ENCODE peak calls at places on chromosomes 5 and 9, in five cellular contexts. J is RKO, Y is OCI-M1, M is NCI-H187 treated with DMSO at 0.1 percent for 48 hours, D is mucosa of descending colon. X is an unnamed sample.

GRCh38 chr5:122967625-122968024 is 68.9 kb downstream of the PPIC start:
- DNase-seq in Y (no peak), D (no peak), J (no peak), M (no peak), X (no peak)

GRCh38 chr9:113654605-113655193 is 191.2 kb downstream of the RGS3 start:
- DNase-seq in M (no peak), D (no peak), Y (no peak), J (no peak), X (peak)

GRCh38 chr5:172407241-172407691 is 47.1 kb downstream of the SH3PXD2B start:
- DNase-seq in Y (no peak), D (no peak), J (no peak), M (no peak), X (no peak)

GRCh38 chr5:58800410-58800809 is 217.5 kb downstream of the RAB3C start:
- DNase-seq in M (no peak), D (no peak), Y (no peak), J (no peak), X (no peak)

GRCh38 chr5:59182722-59183121 is 599.8 kb downstream of the RAB3C start:
- DNase-seq in Y (no peak), J (no peak), D (no peak), M (no peak), X (no peak)

GRCh38 chr5:9376363-9377117 is 169.3 kb downstream of the SEMA5A start:
- DNase-seq in J (no peak), Y (no peak), D (no peak), M (no peak), X (no peak)

GRCh38 chr9:82423700-82424099 is 435.1 kb downstream of the SPATA31D1 start:
- DNase-seq in D (peak), J (no peak), M (no peak), Y (no peak), X (no peak)

GRCh38 chr9:89668216-89668867 is 63.5 kb downstream of the GADD45G start:
- DNase-seq in J (no peak), D (no peak), Y (no peak), M (peak), X (no peak)

GRCh38 chr5:103041071-103041676 is 78.8 kb downstream of the GIN1 start:
- DNase-seq in J (peak), Y (peak), D (no peak), M (no peak), X (no peak)

GRCh38 chr9:84331119-84331791 is 9.3 kb downstream of the SLC28A3 start:
- DNase-seq in J (no peak), D (no peak), M (no peak), Y (no peak), X (no peak)

GRCh38 chr5:139845846-139846681 is 50.5 kb downstream of the PSD2 start:
- DNase-seq in Y (no peak), D (no peak), J (no peak), M (no peak), X (peak)

GRCh38 chr5:109404428-109404960 is 5.3 kb downstream of the PJA2 start:
- DNase-seq in J (no peak), M (no peak), Y (no peak), D (no peak), X (no peak)

GRCh38 chr5:175436403-175436802 is 7.6 kb downstream of the DRD1 start:
- DNase-seq in M (no peak), D (no peak), Y (no peak), J (no peak), X (no peak)

GRCh38 chr9:72362680-72363139 is 2.3 kb downstream of the ZFAND5 start:
- DNase-seq in J (peak), Y (peak), M (peak), D (peak), X (peak)

GRCh38 chr5:107869459-107870115 is 198.8 kb upstream of the EFNA5 start:
- DNase-seq in M (no peak), Y (no peak), D (no peak), J (peak), X (no peak)

GRCh38 chr5:147565524-147565923 is 55.7 kb upstream of the DPYSL3 start:
- DNase-seq in M (no peak), D (no peak), Y (no peak), J (peak), X (no peak)

GRCh38 chr5:56415356-56415765 is 182.2 kb upstream of the ANKRD55 start:
- DNase-seq in Y (peak), J (no peak), M (no peak), D (peak), X (peak)

GRCh38 chr5:40716000-40716399 is 36.3 kb downstream of the PTGER4 start:
- DNase-seq in J (no peak), D (no peak), M (no peak), Y (peak), X (no peak)

GRCh38 chr5:116571568-116572321 is 2.9 kb downstream of the SEMA6A start:
- DNase-seq in Y (no peak), D (no peak), M (no peak), J (no peak), X (no peak)

GRCh38 chr9:128551652-128552152 is 685 bp upstream of the SPTAN1 start:
- DNase-seq in D (no peak), Y (no peak), J (no peak), M (no peak), X (no peak)

GRCh38 chr9:131525643-131526565 is 5.2 kb downstream of the UCK1 start:
- DNase-seq in J (no peak), M (no peak), Y (no peak), D (no peak), X (no peak)

GRCh38 chr5:22063717-22064116 is 789.4 kb downstream of the CDH12 start:
- DNase-seq in Y (no peak), J (no peak), D (no peak), M (no peak), X (no peak)

GRCh38 chr5:126363658-126364057 is 59.6 kb upstream of the GRAMD2B start:
- DNase-seq in J (no peak), Y (no peak), M (no peak), D (no peak), X (peak)

X was measured in right lobe of liver.